ENCODE peak calls at places on chromosome 13, in nine cellular contexts. X is progenitor cell of endocrine pancreas, Y is adrenal gland, O is pancreas, V is fibroblast of lung, U is HCT116, N is psoas muscle, L is IMR-90, G is neural crest cell. I is an unnamed sample.

GRCh38 chr13:75566658-75567057 is 17.1 kb downstream of the UCHL3 start:
- DNase-seq in G (no peak), Y (no peak), O (no peak), L (peak), X (no peak), N (no peak), V (peak), U (no peak), I (no peak)

GRCh38 chr13:102726430-102726829 is 31.6 kb upstream of the METTL21C start:
- DNase-seq in U (no peak), N (no peak), G (no peak), Y (no peak), L (no peak), X (no peak), V (no peak), O (no peak), I (no peak)

GRCh38 chr13:110925023-110925608 is 10.2 kb upstream of the ANKRD10 start:
- DNase-seq in L (no peak), V (no peak), O (no peak), X (no peak), G (peak), N (no peak), Y (no peak), U (no peak), I (no peak)

GRCh38 chr13:89514534-89515312 is 1832.8 kb upstream of the MIR17HG start:
- DNase-seq in N (no peak), V (peak), X (no peak), U (no peak), O (peak), L (peak), Y (peak), G (no peak), I (no peak)

GRCh38 chr13:110361365-110361911 is 54.4 kb downstream of the COL4A2 start:
- DNase-seq in V (peak), L (peak), G (no peak), Y (peak), O (no peak), N (peak), U (no peak), X (no peak), I (no peak)

GRCh38 chr13:100491164-100491847 is 97.3 kb downstream of the GGACT start:
- DNase-seq in N (peak), X (no peak), G (no peak), O (no peak), L (peak), Y (peak), U (no peak), V (peak), I (no peak)

GRCh38 chr13:42656136-42656535 is 82.2 kb downstream of the TNFSF11 start:
- DNase-seq in G (no peak), O (no peak), L (no peak), U (no peak), X (no peak), Y (no peak), V (no peak), N (no peak), I (no peak)

GRCh38 chr13:60482012-60482411 is 85.0 kb downstream of the TDRD3 start:
- DNase-seq in N (no peak), O (no peak), G (no peak), X (no peak), Y (no peak), L (peak), V (peak), U (no peak), I (no peak)

GRCh38 chr13:86563308-86563707 is 764.1 kb upstream of the SLITRK6 start:
- DNase-seq in Y (no peak), U (no peak), O (no peak), G (no peak), V (peak), N (no peak), L (peak), X (no peak), I (no peak)

GRCh38 chr13:68050746-68051145 is 820.6 kb upstream of the PCDH9 start:
- DNase-seq in L (no peak), V (no peak), O (no peak), X (no peak), G (no peak), N (no peak), U (no peak), Y (no peak), I (no peak)

GRCh38 chr13:73401769-73402168 is 343.0 kb downstream of the KLF5 start:
- DNase-seq in N (no peak), L (no peak), X (no peak), O (no peak), G (no peak), V (no peak), Y (no peak), U (no peak), I (no peak)

GRCh38 chr13:88014527-88014926 is 343.4 kb downstream of the SLITRK5 start:
- DNase-seq in X (no peak), L (no peak), O (no peak), V (peak), Y (no peak), U (no peak), G (no peak), N (no peak), I (no peak)

GRCh38 chr13:104011505-104012270 is 945.5 kb upstream of the SLC10A2 start:
- DNase-seq in X (no peak), V (no peak), Y (no peak), G (no peak), O (peak), N (no peak), U (no peak), L (no peak), I (no peak)

GRCh38 chr13:48993150-48993549 is 17.4 kb downstream of the FNDC3A start:
- DNase-seq in U (no peak), V (no peak), G (no peak), L (no peak), N (no peak), X (no peak), Y (no peak), O (no peak), I (no peak)

GRCh38 chr13:81012031-81012430 is 671.1 kb upstream of the SPRY2 start:
- DNase-seq in O (no peak), G (no peak), V (no peak), U (no peak), L (no peak), Y (no peak), N (no peak), X (no peak), I (no peak)

GRCh38 chr13:109971006-109971744 is 184.8 kb upstream of the IRS2 start:
- DNase-seq in G (no peak), N (no peak), V (no peak), L (no peak), X (no peak), U (no peak), O (no peak), Y (no peak), I (no peak)

GRCh38 chr13:74771964-74772363 is 637.8 kb upstream of the KLF12 start:
- DNase-seq in L (peak), X (no peak), O (no peak), U (no peak), G (no peak), N (no peak), V (peak), Y (no peak), I (no peak)

GRCh38 chr13:32125221-32125621 is 93.6 kb downstream of the FRY start:
- DNase-seq in G (no peak), U (no peak), O (no peak), L (peak), V (peak), Y (no peak), X (no peak), N (no peak), I (no peak)

GRCh38 chr13:46648166-46648607 is 95.2 kb downstream of the LRCH1 start:
- DNase-seq in U (peak), V (peak), Y (no peak), X (no peak), G (peak), L (peak), O (peak), N (no peak), I (no peak)

GRCh38 chr13:38872693-38873092 is 117.9 kb downstream of the STOML3 start:
- DNase-seq in G (peak), L (peak), N (peak), O (peak), Y (peak), V (peak), U (peak), X (peak), I (no peak)

DNA sequence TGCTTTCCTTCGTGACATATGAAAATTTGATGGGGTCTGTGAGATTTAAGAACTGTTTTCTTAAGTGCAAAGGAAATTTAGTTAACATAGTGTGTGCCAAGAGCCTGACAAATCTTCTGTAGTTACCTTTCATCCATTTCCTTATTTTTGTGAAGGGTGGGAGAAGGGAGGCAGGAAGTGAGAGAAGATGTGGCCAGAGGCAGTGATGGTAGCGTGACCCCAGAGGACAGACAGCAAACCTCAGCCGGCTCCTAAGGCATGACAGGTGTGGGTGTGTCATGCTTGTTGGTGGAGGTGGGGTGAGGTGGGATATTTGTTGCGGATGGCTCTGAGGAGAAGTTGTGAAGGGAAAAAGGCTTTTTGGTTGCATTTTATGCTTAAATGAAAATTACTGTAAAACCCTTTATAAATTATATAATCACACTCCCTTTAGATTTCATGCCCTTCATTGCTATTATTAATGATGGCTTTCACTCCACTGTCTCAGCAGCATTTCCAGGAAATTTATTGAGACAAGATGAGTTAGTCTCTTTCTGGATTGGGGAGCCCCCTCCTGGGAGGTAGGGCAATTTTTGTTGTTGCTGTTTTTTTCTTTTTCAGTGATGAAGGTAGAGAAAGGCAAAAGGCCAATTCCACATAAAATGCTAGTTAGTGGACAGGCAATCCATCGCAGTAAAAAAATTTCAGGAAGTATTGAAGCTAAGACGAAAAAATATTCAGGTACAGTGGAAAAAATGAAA is 80.0 kb downstream of the TEX26 start:
- DNase-seq in G (no peak), V (peak), L (peak), X (no peak), O (no peak), U (no peak), N (no peak), Y (no peak), I (no peak)
- TF ChIP-seq CTCF in G (peak), V (peak), L (peak), X (peak), O (no peak), U (peak), N (no peak), Y (peak), I (peak)

GRCh38 chr13:113187263-113187669 is 21.2 kb downstream of the PCID2 start:
- DNase-seq in U (peak), V (peak), X (no peak), O (peak), Y (peak), G (no peak), L (peak), N (peak), I (no peak)
- TF ChIP-seq CTCF in U (peak), V (no peak), X (no peak), O (no peak), Y (no peak), G (no peak), L (no peak), N (no peak), I (no peak)

GRCh38 chr13:91922969-91923592 is 524.7 kb downstream of the GPC5 start:
- DNase-seq in O (no peak), U (no peak), V (peak), Y (no peak), N (no peak), L (no peak), X (no peak), G (no peak), I (no peak)
- TF ChIP-seq CTCF in O (no peak), U (no peak), V (no peak), Y (no peak), N (no peak), L (no peak), X (peak), G (peak), I (peak)

GRCh38 chr13:30908416-30908980 is 2.4 kb downstream of the MEDAG start:
- DNase-seq in U (no peak), O (no peak), G (no peak), N (no peak), X (no peak), Y (no peak), L (peak), V (peak), I (no peak)
- TF ChIP-seq CTCF in U (no peak), O (no peak), G (no peak), N (no peak), X (no peak), Y (no peak), L (no peak), V (no peak), I (no peak)

DNA sequence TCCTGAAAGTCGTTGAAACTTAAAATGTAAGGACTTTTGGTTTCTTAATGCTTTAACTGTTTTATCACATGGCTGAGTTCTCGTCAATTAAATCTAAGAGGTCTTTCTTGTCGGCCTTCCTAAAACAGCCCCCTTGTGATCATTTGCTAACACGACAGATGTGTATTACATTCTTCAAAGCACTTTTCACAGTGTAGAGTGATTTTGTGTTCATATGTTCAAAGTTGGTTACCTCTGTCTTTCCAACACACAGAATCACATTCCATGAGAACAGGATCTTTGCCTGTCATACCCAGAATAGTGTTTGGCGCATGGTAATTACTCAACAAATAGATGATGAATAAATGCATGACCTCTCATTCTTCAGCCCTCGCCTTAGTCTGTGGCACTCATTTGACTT is 1.1 kb downstream of the GTF2F2 start:
- DNase-seq in Y (no peak), O (no peak), U (peak), N (no peak), G (no peak), X (no peak), V (peak), L (peak), I (no peak)
- TF ChIP-seq CTCF in Y (no peak), O (no peak), U (no peak), N (no peak), G (peak), X (peak), V (no peak), L (peak), I (no peak)

DNA sequence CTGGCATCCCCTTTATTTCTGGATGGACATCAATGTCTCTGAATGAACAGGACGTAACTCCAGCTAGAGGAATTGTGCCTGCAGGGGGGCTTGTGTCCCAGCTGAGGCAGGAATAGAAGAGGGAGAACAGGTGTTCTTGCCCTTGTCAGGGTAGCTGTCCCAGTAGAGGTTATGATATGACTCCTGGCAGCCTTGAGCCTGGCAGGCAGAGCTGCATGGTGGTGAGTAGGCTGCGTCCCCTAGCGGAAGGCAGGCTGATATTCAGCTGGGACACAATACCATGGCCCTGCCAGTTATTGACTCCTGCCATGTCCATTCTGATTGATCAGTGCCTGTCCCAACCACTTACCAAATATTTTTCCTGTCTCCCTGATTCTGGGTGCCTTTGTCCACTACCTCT is 197.2 kb downstream of the RAP2A start:
- DNase-seq in Y (no peak), O (no peak), U (no peak), N (no peak), L (no peak), X (no peak), V (no peak), G (no peak), I (no peak)
- TF ChIP-seq CTCF in Y (no peak), O (no peak), U (no peak), N (no peak), L (no peak), X (no peak), V (peak), G (no peak), I (no peak)

DNA sequence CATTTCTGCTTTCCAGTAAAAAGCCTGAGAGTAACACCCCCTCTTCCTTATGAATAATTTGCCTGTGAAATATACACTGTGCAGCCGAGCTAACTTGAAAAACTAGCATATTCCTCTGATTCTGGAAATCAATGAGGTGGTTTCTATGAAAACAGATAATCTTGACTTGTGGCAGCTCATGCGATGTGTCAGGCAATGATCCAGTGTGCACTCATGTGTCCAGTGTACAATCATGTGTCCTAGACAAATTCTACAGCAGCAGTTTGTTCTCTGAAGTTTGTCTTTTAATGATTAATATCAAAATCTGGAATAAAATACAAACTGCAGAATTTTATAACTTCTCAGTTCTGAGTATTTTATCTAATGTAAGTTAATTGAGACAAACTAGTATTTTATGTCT is 2213.9 kb upstream of the PCDH20 start:
- DNase-seq in G (no peak), N (no peak), V (no peak), L (no peak), X (no peak), Y (no peak), U (no peak), O (no peak), I (no peak)
- TF ChIP-seq CTCF in G (no peak), N (no peak), V (no peak), L (no peak), X (no peak), Y (no peak), U (no peak), O (no peak), I (no peak)

GRCh38 chr13:24207841-24208240 is 47.3 kb downstream of the SPATA13 start:
- DNase-seq in X (no peak), U (no peak), O (no peak), Y (no peak), V (no peak), N (no peak), L (no peak), G (no peak), I (no peak)

GRCh38 chr13:24208314-24208713 is 47.8 kb downstream of the SPATA13 start:
- DNase-seq in O (no peak), V (peak), U (peak), X (no peak), Y (peak), N (no peak), G (no peak), L (peak), I (no peak)

GRCh38 chr13:24199016-24199415 is 38.5 kb downstream of the SPATA13 start:
- DNase-seq in U (no peak), Y (no peak), N (no peak), G (no peak), O (no peak), L (no peak), V (no peak), X (no peak), I (no peak)

GRCh38 chr13:24202215-24202614 is 41.7 kb downstream of the SPATA13 start:
- DNase-seq in O (no peak), X (no peak), N (no peak), V (no peak), G (no peak), Y (no peak), L (no peak), U (no peak), I (no peak)

GRCh38 chr13:24203726-24204295 is 43.3 kb downstream of the SPATA13 start:
- DNase-seq in L (peak), U (no peak), V (no peak), G (no peak), O (no peak), Y (no peak), N (no peak), X (no peak), I (no peak)
- TF ChIP-seq CTCF in L (no peak), U (no peak), V (no peak), G (no peak), O (no peak), Y (no peak), N (no peak), X (no peak), I (no peak)

GRCh38 chr13:34506796-34507195 is 435.3 kb upstream of the NBEA start:
- DNase-seq in N (no peak), O (no peak), V (no peak), U (no peak), L (no peak), Y (no peak), X (no peak), G (no peak), I (no peak)

GRCh38 chr13:34507630-34508029 is 434.4 kb upstream of the NBEA start:
- DNase-seq in Y (no peak), V (peak), G (no peak), U (no peak), O (no peak), L (no peak), N (no peak), X (no peak), I (no peak)

GRCh38 chr13:34502621-34503020 is 439.4 kb upstream of the NBEA start:
- DNase-seq in X (no peak), G (no peak), N (no peak), V (no peak), Y (no peak), O (no peak), L (no peak), U (no peak), I (no peak)

GRCh38 chr13:34502011-34502410 is 440.1 kb upstream of the NBEA start:
- DNase-seq in X (no peak), O (no peak), V (no peak), Y (no peak), G (no peak), L (no peak), N (no peak), U (no peak), I (no peak)
- TF ChIP-seq CTCF in X (no peak), O (no peak), V (no peak), Y (no peak), G (no peak), L (no peak), N (no peak), U (no peak), I (no peak)

I was measured in mesothelial cell of epicardium.